ENCODE peak calls at places on chromosome 18, in six cellular contexts. U is tibial artery; I is CD8-positive, alpha-beta memory T cell; P is cardiac fibroblast; N is A549; E is body of pancreas. X is an unnamed sample.

GRCh38 chr18:74331404-74331803 is 15.8 kb downstream of the C18orf63 start:
- DNase-seq in U (no peak), I (no peak), P (peak), N (peak), E (no peak), X (no peak)

GRCh38 chr18:8367217-8367988 is 241.8 kb upstream of the RAB12 start:
- DNase-seq in U (no peak), I (no peak), P (peak), N (no peak), E (peak), X (no peak)

GRCh38 chr18:26504831-26505230 is 43.5 kb downstream of the KCTD1 start:
- DNase-seq in U (no peak), I (no peak), P (no peak), N (no peak), E (peak), X (no peak)

GRCh38 chr18:21557607-21558253 is 42.8 kb downstream of the ESCO1 start:
- DNase-seq in U (no peak), I (no peak), P (peak), N (no peak), E (peak), X (no peak)

GRCh38 chr18:13543144-13543543 is 183.2 kb downstream of the FAM210A start:
- DNase-seq in U (no peak), I (no peak), P (no peak), N (no peak), E (no peak), X (no peak)

GRCh38 chr18:57164401-57164800 is 17.5 kb downstream of the BOD1L2 start:
- DNase-seq in U (no peak), I (no peak), P (no peak), N (no peak), E (no peak), X (no peak)

GRCh38 chr18:29078272-29078671 is 901.3 kb upstream of the CDH2 start:
- DNase-seq in U (no peak), I (no peak), P (no peak), N (no peak), E (no peak), X (no peak)

GRCh38 chr18:45626330-45627203 is 11.3 kb downstream of the SLC14A2 start:
- DNase-seq in U (no peak), I (no peak), P (peak), N (no peak), E (no peak), X (no peak)

GRCh38 chr18:47737198-47737830 is 193.1 kb downstream of the SMAD2 start:
- DNase-seq in U (no peak), I (no peak), P (no peak), N (no peak), E (no peak), X (no peak)

GRCh38 chr18:58682429-58683069 is 11.3 kb downstream of the MALT1 start:
- DNase-seq in U (peak), I (no peak), P (peak), N (no peak), E (peak), X (no peak)

GRCh38 chr18:73638709-73639108 is 508.9 kb downstream of the FBXO15 start:
- DNase-seq in U (no peak), I (no peak), P (peak), N (no peak), E (no peak), X (no peak)

DNA sequence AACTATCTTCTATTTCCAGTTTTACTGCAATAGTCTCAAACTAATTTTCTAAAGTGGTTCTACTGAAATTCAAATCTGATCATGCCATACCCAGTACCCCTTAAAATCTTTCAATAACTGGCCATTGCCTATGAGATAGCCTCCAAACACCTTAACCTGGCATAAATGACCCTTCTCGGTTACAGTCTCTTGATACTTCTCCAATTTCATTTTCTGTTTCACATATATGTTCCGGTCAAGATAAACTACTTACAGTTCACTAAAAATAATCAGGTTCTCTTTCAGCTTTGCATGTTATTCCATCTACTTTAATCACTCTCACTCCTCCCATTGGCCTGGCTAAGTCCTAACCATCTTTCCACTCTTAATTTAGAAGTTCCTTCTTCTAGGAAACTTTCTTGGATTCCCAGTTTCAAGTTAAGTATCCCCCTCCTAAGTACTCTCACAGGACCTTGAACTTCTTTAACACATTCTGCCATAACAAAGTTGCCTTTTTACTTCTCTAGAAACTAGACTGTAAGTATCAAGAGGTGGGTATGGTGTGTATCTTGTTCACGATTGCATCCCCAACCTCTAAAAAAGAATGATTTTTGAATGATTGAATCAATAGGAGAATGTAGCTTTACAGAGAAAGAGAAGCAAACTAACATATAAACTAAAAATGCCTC is 110.2 kb upstream of the RBBP8 start:
- DNase-seq in U (no peak), I (no peak), P (no peak), N (no peak), E (no peak), X (no peak)
- H3K4me3 ChIP-seq in U (no peak), I (no peak), P (no peak), N (no peak), E (no peak), X (no peak)

GRCh38 chr18:31680836-31681568 is 3.4 kb downstream of the B4GALT6 start:
- DNase-seq in U (no peak), I (no peak), P (peak), N (peak), E (no peak), X (no peak)

GRCh38 chr18:31683968-31684278 is 458 bp downstream of the B4GALT6 start:
- DNase-seq in U (no peak), I (no peak), P (no peak), N (no peak), E (no peak), X (no peak)

GRCh38 chr18:31684279-31685096 is at the start of gene B4GALT6:
- DNase-seq in U (no peak), I (peak), P (peak), N (peak), E (peak), X (peak)

GRCh38 chr18:31685097-31686082 is 1.0 kb upstream of the B4GALT6 start:
- DNase-seq in U (no peak), I (peak), P (peak), N (peak), E (peak), X (peak)

GRCh38 chr18:31683106-31683505 is 1.3 kb downstream of the B4GALT6 start:
- DNase-seq in U (no peak), I (no peak), P (no peak), N (no peak), E (no peak), X (no peak)
- H3K4me3 ChIP-seq in U (no peak), I (no peak), P (no peak), N (peak), E (no peak), X (no peak)

DNA sequence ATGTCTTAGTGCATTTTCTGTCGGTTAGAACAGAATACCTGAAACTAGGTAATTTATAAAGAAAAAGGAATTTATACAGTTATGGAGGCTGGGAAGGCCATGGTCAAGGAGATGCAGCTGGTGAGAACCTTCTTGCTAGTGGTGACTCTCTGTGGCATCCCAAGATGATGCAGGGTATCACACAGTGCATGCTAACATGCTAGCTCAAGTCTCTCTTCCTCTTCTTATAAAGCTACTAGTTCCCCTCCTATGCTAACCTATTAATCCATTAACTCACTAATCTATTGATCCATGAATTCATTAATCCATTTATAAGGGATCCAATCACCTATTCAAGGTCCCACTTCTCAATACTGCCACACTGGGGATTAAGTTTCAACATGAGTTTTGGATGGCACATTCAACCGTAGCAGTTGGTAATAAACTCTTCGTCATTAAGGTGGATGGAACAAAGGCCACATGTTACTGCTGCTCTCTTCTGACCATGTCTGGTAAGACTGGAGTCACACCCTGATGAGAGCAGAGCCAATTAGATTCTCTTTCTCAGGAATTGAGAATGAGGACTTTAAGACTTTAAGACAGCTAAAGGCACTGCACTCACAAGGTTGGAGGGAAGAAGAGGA is 211.6 kb upstream of the SMAD7 start:
- DNase-seq in U (no peak), I (no peak), P (no peak), N (no peak), E (no peak), X (no peak)
- H3K4me3 ChIP-seq in U (no peak), I (no peak), P (no peak), N (no peak), E (no peak), X (no peak)

GRCh38 chr18:12271376-12272235 is 17.4 kb downstream of the CIDEA start:
- DNase-seq in U (peak), I (peak), P (peak), N (peak), E (peak), X (peak)
- H3K4me3 ChIP-seq in U (peak), I (no peak), P (peak), N (peak), E (no peak), X (peak)

GRCh38 chr18:3367491-3368091 is 82.4 kb upstream of the TGIF1 start:
- DNase-seq in U (no peak), I (no peak), P (peak), N (no peak), E (no peak), X (no peak)
- H3K4me3 ChIP-seq in U (no peak), I (no peak), P (no peak), N (no peak), E (no peak), X (no peak)

DNA sequence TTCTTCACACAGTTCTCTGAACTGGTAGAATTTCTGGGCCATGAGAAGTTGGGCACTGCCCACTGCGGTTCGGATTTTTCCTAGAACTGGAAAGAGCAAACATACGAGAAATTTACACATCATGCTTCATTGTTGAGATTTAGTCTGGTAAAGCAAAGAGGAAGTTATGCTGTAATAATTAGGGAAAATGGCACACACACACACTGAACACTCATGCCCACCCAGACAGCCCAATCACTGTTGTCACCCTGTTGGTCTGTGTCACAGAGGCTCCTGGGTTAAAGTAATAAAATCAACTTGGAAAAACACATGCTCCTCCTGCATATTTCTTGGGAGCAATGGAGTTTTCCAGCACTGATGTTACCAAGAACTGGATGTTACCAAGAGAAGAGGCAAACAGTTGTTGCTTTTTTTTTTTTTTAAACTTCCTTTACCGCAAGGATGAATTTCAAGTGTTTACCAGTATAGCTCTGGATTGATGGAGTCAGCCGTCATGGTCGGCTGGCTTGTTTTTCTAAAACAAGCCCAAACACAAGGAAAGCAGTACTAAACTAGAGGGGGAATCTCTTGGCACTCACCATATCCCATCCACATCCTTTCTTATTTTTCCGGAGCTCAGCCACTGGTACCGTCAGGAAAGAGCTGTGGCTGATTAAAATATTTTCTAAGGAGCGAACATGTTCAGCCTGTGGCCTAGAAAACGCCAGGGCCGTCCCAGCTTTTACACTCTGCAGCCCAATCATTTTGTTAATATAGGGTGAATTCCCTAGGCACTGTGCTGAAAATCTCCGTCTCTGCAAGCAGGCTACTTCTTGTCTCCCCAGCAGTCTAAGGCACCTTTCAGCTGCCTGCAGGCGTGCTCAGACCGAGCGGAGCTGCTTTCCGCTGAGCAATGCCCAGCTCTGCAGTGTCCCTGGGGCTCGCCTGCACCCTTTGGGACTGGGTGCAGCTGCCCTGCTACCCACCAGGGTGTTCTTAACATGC is 58.9 kb downstream of the TGIF1 start:
- DNase-seq in U (no peak), I (no peak), P (no peak), N (no peak), E (no peak), X (no peak)
- H3K4me3 ChIP-seq in U (no peak), I (no peak), P (no peak), N (no peak), E (no peak), X (no peak)

GRCh38 chr18:76131738-76132137 is 363.3 kb downstream of the ZNF516 start:
- DNase-seq in U (no peak), I (no peak), P (no peak), N (no peak), E (no peak), X (peak)
- H3K4me3 ChIP-seq in U (no peak), I (no peak), P (no peak), N (no peak), E (no peak), X (no peak)

GRCh38 chr18:33854827-33855139 is 276.8 kb downstream of the ASXL3 start:
- DNase-seq in U (no peak), I (no peak), P (no peak), N (no peak), E (no peak), X (no peak)

GRCh38 chr18:33849731-33850130 is 271.7 kb downstream of the ASXL3 start:
- DNase-seq in U (no peak), I (no peak), P (no peak), N (no peak), E (no peak), X (peak)

GRCh38 chr18:33851546-33852078 is 273.6 kb downstream of the ASXL3 start:
- DNase-seq in U (no peak), I (no peak), P (no peak), N (no peak), E (no peak), X (no peak)

DNA sequence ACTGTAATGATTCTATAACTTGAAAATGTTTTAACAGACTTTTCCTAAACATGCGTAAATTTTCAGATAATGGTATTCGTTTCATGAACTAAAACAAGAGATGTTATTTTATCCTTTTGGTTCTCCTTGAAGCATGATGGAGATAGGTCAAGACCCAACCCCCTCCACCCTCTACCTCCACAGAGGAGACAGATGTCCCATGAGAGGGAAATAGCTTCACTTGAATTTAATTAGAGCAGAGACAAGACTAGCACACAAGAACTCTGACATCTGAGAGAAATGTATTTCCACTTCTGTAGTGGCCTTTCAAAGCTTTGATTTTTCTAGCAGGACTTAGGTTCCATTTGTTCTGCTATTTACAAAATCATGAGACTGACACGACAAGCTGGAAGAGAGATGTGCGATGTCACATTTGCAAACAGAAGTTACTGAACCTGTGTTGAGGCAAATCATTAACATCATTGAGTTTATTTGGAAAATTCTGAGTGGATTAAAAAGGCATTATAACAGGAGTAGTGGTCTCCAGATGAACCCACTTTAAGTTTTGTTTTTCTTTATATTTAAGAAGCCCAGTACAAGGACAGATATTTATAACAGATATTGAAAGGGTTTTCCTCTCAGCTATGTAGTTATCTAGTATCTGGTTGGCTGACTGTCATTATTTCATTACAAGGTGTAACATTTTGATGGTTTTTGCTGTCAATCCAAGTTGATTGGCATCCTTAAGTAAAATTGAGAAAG is 276.2 kb downstream of the ASXL3 start:
- DNase-seq in U (no peak), I (no peak), P (no peak), N (no peak), E (no peak), X (no peak)
- H3K4me3 ChIP-seq in U (no peak), I (no peak), P (no peak), N (no peak), E (no peak), X (no peak)

DNA sequence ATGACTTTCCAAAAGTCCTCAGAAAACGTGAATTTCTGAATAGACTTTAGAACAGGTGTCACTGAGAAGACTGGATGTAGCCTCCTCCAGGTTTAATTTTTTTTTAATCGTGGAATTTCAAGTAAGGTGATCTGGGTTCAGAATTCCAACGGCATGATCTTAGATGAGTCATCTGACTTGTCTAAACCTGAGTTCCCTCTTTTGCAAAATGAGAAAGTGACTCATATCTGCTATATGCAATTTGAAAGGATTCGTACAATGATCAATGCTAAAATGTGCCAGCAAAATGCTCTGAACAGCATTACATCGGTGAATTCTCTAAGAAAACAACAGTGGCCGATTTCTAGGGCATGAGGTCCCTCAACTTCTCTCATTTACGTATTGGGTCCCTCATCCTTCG is 69.1 kb upstream of the ZNF516 start:
- DNase-seq in U (no peak), I (no peak), P (no peak), N (no peak), E (no peak), X (no peak)
- H3K4me3 ChIP-seq in U (no peak), I (no peak), P (no peak), N (no peak), E (no peak), X (no peak)